ENCODE peak calls at places on chromosomes 12 and 14, in seven cellular contexts. Z, G, B, I, T, W and X are unnamed samples.

GRCh38 chr14:69010632-69011031 is 31.5 kb upstream of the ACTN1 start:
- DNase-seq in I (no peak), W (no peak), B (no peak), G (no peak), T (peak; percentile 7), Z (no peak), X (no peak)

GRCh38 chr12:24909667-24910066 is 39.2 kb downstream of the BCAT1 start:
- DNase-seq in T (no peak), B (no peak), I (no peak), G (no peak), Z (no peak), W (no peak), X (peak; percentile 93)

GRCh38 chr12:53955036-53955775 is 503 bp downstream of the HOXC12 start:
- DNase-seq in Z (no peak), W (no peak), B (no peak), I (no peak), T (no peak), G (no peak), X (no peak)

GRCh38 chr14:101588286-101588975 is 27.1 kb downstream of the DIO3 start:
- DNase-seq in T (no peak), I (no peak), G (no peak), Z (no peak), B (no peak), W (no peak), X (no peak)

GRCh38 chr14:97177016-97177415 is 379.8 kb downstream of the VRK1 start:
- DNase-seq in T (peak; percentile 30), W (peak; percentile 45), Z (no peak), G (peak; percentile 34), B (peak; percentile 3), I (peak; percentile 54), X (peak; percentile 49)

GRCh38 chr14:105282098-105282725 is 18.6 kb downstream of the BRF1 start:
- DNase-seq in B (no peak), Z (no peak), G (no peak), W (no peak), I (no peak), T (no peak), X (no peak)

GRCh38 chr12:80018119-80018518 is 81.2 kb upstream of the OTOGL start:
- DNase-seq in B (no peak), T (no peak), I (peak; percentile 53), W (no peak), G (no peak), Z (no peak), X (no peak)

GRCh38 chr14:52895000-52895399 is 55.9 kb downstream of the FERMT2 start:
- DNase-seq in I (no peak), G (no peak), B (no peak), W (no peak), Z (no peak), T (no peak), X (no peak)

GRCh38 chr14:92341791-92342190 is 18.8 kb downstream of the SLC24A4 start:
- DNase-seq in B (no peak), I (no peak), Z (no peak), T (no peak), W (no peak), G (no peak), X (no peak)

GRCh38 chr14:31320216-31320615 is 100.1 kb downstream of the HEATR5A start:
- DNase-seq in W (no peak), G (no peak), I (no peak), B (no peak), T (no peak), Z (no peak), X (no peak)

GRCh38 chr14:99604766-99605298 is 825 bp upstream of the CCDC85C start:
- DNase-seq in T (peak; percentile 53), I (peak; percentile 63), B (no peak), G (peak; percentile 45), W (no peak), Z (peak; percentile 22), X (peak; percentile 37)

GRCh38 chr12:68904351-68904982 is 28.5 kb downstream of the CPM start:
- DNase-seq in G (no peak), I (no peak), W (no peak), T (no peak), B (no peak), Z (no peak), X (no peak)

GRCh38 chr12:46473634-46474201 is 101.1 kb upstream of the SLC38A2 start:
- DNase-seq in W (peak; percentile 69), Z (peak; percentile 58), T (no peak), G (no peak), B (peak; percentile 69), I (peak; percentile 56), X (peak; percentile 74)

GRCh38 chr14:102499401-102500189 is 10.0 kb downstream of the ANKRD9 start:
- DNase-seq in G (no peak), B (no peak), I (no peak), Z (no peak), T (no peak), W (no peak), X (no peak)

GRCh38 chr12:28802706-28803438 is 346.2 kb upstream of the FAR2 start:
- DNase-seq in B (no peak), W (no peak), G (no peak), Z (no peak), I (no peak), T (no peak), X (no peak)

GRCh38 chr12:105083551-105084105 is 630 bp downstream of the ALDH1L2 start:
- DNase-seq in G (peak; percentile 34), W (no peak), I (no peak), B (no peak), T (no peak), Z (no peak), X (peak; percentile 51)

GRCh38 chr14:93040443-93040842 is 75.3 kb downstream of the ITPK1 start:
- DNase-seq in G (no peak), T (no peak), I (no peak), B (no peak), Z (no peak), W (no peak), X (no peak)

GRCh38 chr12:53098354-53098981 is 1.0 kb downstream of the IGFBP6 start:
- DNase-seq in W (no peak), G (no peak), B (no peak), T (peak; percentile 21), Z (no peak), I (peak; percentile 38), X (no peak)

GRCh38 chr14:90721619-90722305 is 94.5 kb downstream of the TTC7B start:
- DNase-seq in Z (no peak), W (no peak), B (no peak), I (no peak), G (no peak), T (peak; percentile 3), X (peak; percentile 36)

GRCh38 chr14:37858733-37859132 is 263.3 kb downstream of the TTC6 start:
- DNase-seq in W (no peak), B (no peak), Z (no peak), G (no peak), T (no peak), I (no peak), X (no peak)

GRCh38 chr14:79842270-79842669 is 369.0 kb downstream of the DIO2 start:
- DNase-seq in W (no peak), I (peak; percentile 16), B (no peak), T (no peak), Z (no peak), G (no peak), X (peak; percentile 45)

GRCh38 chr12:50062733-50063452 is 5.5 kb downstream of the ASIC1 start:
- DNase-seq in W (no peak), B (no peak), T (no peak), G (no peak), Z (no peak), I (no peak), X (no peak)

GRCh38 chr12:56631790-56632700 is 1.9 kb upstream of the BAZ2A start:
- DNase-seq in W (no peak), T (peak; percentile 66), B (no peak), Z (peak; percentile 43), G (peak; percentile 48), I (peak; percentile 71), X (no peak)

GRCh38 chr14:51155331-51155730 is 60.4 kb upstream of the TRIM9 start:
- DNase-seq in W (no peak), G (no peak), Z (no peak), T (no peak), B (peak; percentile 53), I (no peak), X (no peak)

GRCh38 chr12:51951843-51952722 is 584 bp downstream of the ACVR1B start:
- DNase-seq in B (no peak), G (no peak), T (peak; percentile 20), I (peak; percentile 56), Z (no peak), W (no peak), X (no peak)

GRCh38 chr12:58395470-58395869 is 454.1 kb downstream of the ATP23 start:
- DNase-seq in Z (no peak), B (no peak), T (no peak), I (no peak), W (no peak), G (no peak), X (no peak)

GRCh38 chr12:21934173-21934572 is 7.1 kb downstream of the ABCC9 start:
- DNase-seq in Z (no peak), W (no peak), I (no peak), B (no peak), T (no peak), G (no peak), X (no peak)

GRCh38 chr12:60501124-60501729 is 905.4 kb downstream of the SLC16A7 start:
- DNase-seq in B (no peak), I (peak; percentile 56), T (no peak), Z (no peak), G (no peak), W (no peak), X (peak; percentile 17)